ENCODE peak calls at places on chromosomes 12 and 14, in four cellular contexts. K, W, I and A are unnamed samples.

GRCh38 chr14:35254736-35255135 is 37.4 kb upstream of the PSMA6 start:
- DNase-seq in K (peak), W (no peak), I (no peak), A (no peak)

GRCh38 chr14:20998674-20999366 is at the start of gene SLC39A2:
- DNase-seq in K (peak), W (peak), I (peak), A (peak)

GRCh38 chr14:92603309-92604257 is 90.0 kb downstream of the RIN3 start:
- DNase-seq in K (peak), W (peak), I (no peak), A (peak)

GRCh38 chr14:22218729-22219128 is 370.3 kb downstream of the DAD1 start:
- DNase-seq in K (no peak), W (no peak), I (no peak), A (no peak)

GRCh38 chr12:52156310-52156709 is 35.5 kb downstream of the KRT80 start:
- DNase-seq in K (peak), W (no peak), I (no peak), A (no peak)

GRCh38 chr14:96307434-96307833 is 51.4 kb downstream of the BDKRB1 start:
- DNase-seq in K (no peak), W (no peak), I (no peak), A (peak)

GRCh38 chr12:6772729-6773661 is 675 bp downstream of the LAG3 start:
- DNase-seq in K (no peak), W (no peak), I (no peak), A (no peak)

GRCh38 chr12:129245769-129246168 is 392.5 kb downstream of the GLT1D1 start:
- DNase-seq in K (no peak), W (no peak), I (no peak), A (no peak)

GRCh38 chr14:54444003-54444402 is 2.8 kb upstream of the CNIH1 start:
- DNase-seq in K (no peak), W (no peak), I (no peak), A (no peak)

DNA sequence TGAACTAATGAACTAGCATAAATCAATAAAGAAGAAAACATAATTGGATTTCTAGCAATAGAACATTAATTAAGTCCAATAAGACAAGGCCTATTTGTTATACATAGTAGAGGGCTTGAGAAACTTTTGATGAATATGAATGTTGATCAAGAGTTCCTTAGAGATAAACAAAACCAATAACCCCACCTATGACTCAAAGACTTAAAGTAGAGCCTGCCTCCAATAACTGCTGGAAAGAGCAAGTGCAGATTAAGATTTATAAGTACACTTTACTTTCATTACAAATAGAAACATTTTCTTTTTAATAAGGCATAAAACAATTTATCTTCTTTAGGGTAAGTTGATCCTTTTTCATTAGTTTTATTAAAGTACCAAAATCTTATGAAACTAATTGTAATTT is 185.7 kb downstream of the SRGAP1 start:
- DNase-seq in K (no peak), W (no peak), I (peak), A (no peak)
- H3K4me3 ChIP-seq in K (no peak), W (no peak), I (no peak), A (no peak)

GRCh38 chr12:111569363-111570089 is 29.6 kb downstream of the ATXN2 start:
- DNase-seq in K (no peak), W (no peak), I (no peak), A (no peak)
- H3K4me3 ChIP-seq in K (no peak), W (no peak), I (peak), A (no peak)

DNA sequence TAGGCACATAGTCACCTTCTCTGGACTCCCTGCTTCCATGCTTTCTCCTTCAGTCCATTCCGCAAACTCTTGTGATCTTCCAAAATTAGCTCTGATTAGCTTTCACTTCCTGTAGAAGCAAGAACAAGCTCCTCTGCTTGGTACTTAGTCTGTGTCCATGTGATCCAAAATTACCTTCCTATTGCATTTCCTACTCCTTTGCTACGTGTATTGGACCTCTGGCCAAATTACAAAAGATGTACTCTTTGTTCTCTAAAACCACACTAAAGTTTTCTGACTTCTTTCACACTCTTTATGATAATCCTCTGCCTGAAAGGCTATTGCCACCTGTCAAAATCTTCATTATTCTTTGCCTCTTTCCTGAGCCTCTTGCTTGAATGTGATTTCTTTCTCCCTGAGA is 786 bp upstream of the TSFM start:
- DNase-seq in K (no peak), W (no peak), I (no peak), A (no peak)
- H3K4me3 ChIP-seq in K (no peak), W (no peak), I (no peak), A (no peak)

DNA sequence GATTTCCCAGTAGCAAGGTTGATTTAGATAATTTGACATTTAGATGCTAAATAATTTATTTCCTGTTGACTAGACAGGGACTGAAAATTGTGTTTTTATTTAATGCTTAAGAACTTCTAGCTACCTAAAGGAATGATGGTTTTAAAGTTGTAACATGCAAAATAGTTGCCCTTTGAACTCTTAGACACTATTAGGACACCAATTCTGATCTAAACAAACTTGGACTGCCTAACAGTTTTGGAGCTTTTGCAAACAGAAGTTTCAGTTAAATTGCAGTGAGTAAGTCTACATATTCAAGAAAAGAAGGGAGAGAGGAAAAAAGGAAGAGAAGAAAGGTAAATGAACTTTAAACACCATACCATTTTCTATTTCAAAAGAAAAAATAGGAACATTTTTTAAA is 189.3 kb upstream of the GARIN2 start:
- DNase-seq in K (no peak), W (no peak), I (no peak), A (no peak)
- H3K4me3 ChIP-seq in K (no peak), W (no peak), I (no peak), A (no peak)